ENCODE peak calls at places on chromosomes 5 and 9, in ten cellular contexts. L is AG09309; U is memory B cell; H is EL; O is stimulated activated CD4-positive, alpha-beta T cell treated with anti-CD3 and anti-CD28 coated beads, Interleukin-12 subunit alpha, Interleukin-12 subunit beta, amount 100 ng/mL, for 24 hours; D is AG08396; G is LHCN-M2; I is naive B cell; T is heart left ventricle; V is NCI-H345. A is an unnamed sample.

GRCh38 chr9:127555830-127556820 is 56.0 kb upstream of the STXBP1 start:
- DNase-seq in L (peak), U (no peak), H (peak), O (no peak), D (peak), G (peak), I (peak), T (no peak), V (no peak), A (no peak)

GRCh38 chr5:112304743-112305142 is 114.3 kb downstream of the EPB41L4A start:
- DNase-seq in L (no peak), U (no peak), H (no peak), O (no peak), D (no peak), G (no peak), I (no peak), T (no peak), V (no peak), A (no peak)

GRCh38 chr5:104062495-104063377 is 500.1 kb upstream of the NUDT12 start:
- DNase-seq in L (no peak), U (no peak), H (no peak), O (no peak), D (no peak), G (no peak), I (no peak), T (no peak), V (no peak), A (no peak)

GRCh38 chr5:52856564-52856963 is 68.8 kb downstream of the ITGA1 start:
- DNase-seq in L (no peak), U (no peak), H (peak), O (no peak), D (no peak), G (peak), I (no peak), T (no peak), V (no peak), A (no peak)

GRCh38 chr9:114619205-114619758 is 8.2 kb downstream of the TMEM268 start:
- DNase-seq in L (no peak), U (peak), H (no peak), O (no peak), D (no peak), G (no peak), I (peak), T (no peak), V (no peak), A (no peak)

GRCh38 chr5:179550511-179551342 is at the start of gene RUFY1:
- DNase-seq in L (no peak), U (peak), H (peak), O (peak), D (peak), G (peak), I (peak), T (peak), V (peak), A (peak)

GRCh38 chr9:130918102-130918869 is 20.8 kb downstream of the FIBCD1 start:
- DNase-seq in L (no peak), U (no peak), H (no peak), O (no peak), D (no peak), G (no peak), I (no peak), T (no peak), V (no peak), A (no peak)

GRCh38 chr5:39757121-39757520 is 332.3 kb upstream of the DAB2 start:
- DNase-seq in L (no peak), U (no peak), H (peak), O (no peak), D (no peak), G (no peak), I (no peak), T (no peak), V (no peak), A (no peak)

GRCh38 chr9:110758201-110758600 is 89.6 kb downstream of the MUSK start:
- DNase-seq in L (no peak), U (no peak), H (no peak), O (no peak), D (no peak), G (no peak), I (no peak), T (no peak), V (no peak), A (no peak)

GRCh38 chr5:176405656-176406435 is 10.5 kb downstream of the CLTB start:
- DNase-seq in L (no peak), U (no peak), H (no peak), O (no peak), D (no peak), G (no peak), I (no peak), T (peak), V (no peak), A (no peak)

GRCh38 chr5:133240425-133241091 is 188.7 kb downstream of the HSPA4 start:
- DNase-seq in L (peak), U (no peak), H (peak), O (no peak), D (peak), G (peak), I (no peak), T (peak), V (peak), A (no peak)

GRCh38 chr5:133848306-133848924 is 120.0 kb downstream of the C5orf15 start:
- DNase-seq in L (no peak), U (no peak), H (no peak), O (no peak), D (no peak), G (peak), I (no peak), T (no peak), V (peak), A (no peak)

GRCh38 chr5:79642210-79642609 is 30.0 kb downstream of the TENT2 start:
- DNase-seq in L (no peak), U (no peak), H (peak), O (no peak), D (no peak), G (no peak), I (no peak), T (no peak), V (no peak), A (no peak)

GRCh38 chr9:121441163-121441562 is 58.5 kb downstream of the GGTA1 start:
- DNase-seq in L (no peak), U (no peak), H (no peak), O (no peak), D (no peak), G (no peak), I (no peak), T (no peak), V (no peak), A (no peak)

GRCh38 chr9:129245276-129245675 is 67.2 kb upstream of the IER5L start:
- DNase-seq in L (no peak), U (no peak), H (peak), O (no peak), D (no peak), G (peak), I (no peak), T (peak), V (no peak), A (no peak)

GRCh38 chr5:50325237-50325832 is 115.8 kb downstream of the EMB start:
- DNase-seq in L (no peak), U (no peak), H (peak), O (no peak), D (no peak), G (peak), I (peak), T (no peak), V (peak), A (no peak)

GRCh38 chr5:34957299-34957698 is 27.9 kb downstream of the DNAJC21 start:
- DNase-seq in L (no peak), U (no peak), H (peak), O (no peak), D (no peak), G (no peak), I (no peak), T (no peak), V (no peak), A (no peak)

GRCh38 chr9:108156270-108156998 is 666.9 kb upstream of the KLF4 start:
- DNase-seq in L (peak), U (no peak), H (no peak), O (no peak), D (no peak), G (peak), I (no peak), T (no peak), V (no peak), A (no peak)

GRCh38 chr9:115146581-115147021 is 28.6 kb upstream of the TNC start:
- DNase-seq in L (peak), U (no peak), H (peak), O (no peak), D (peak), G (peak), I (no peak), T (no peak), V (no peak), A (no peak)

GRCh38 chr9:115250646-115251045 is 132.7 kb upstream of the TNC start:
- DNase-seq in L (peak), U (no peak), H (peak), O (no peak), D (peak), G (peak), I (no peak), T (no peak), V (no peak), A (no peak)

GRCh38 chr9:77417570-77417969 is 230.6 kb downstream of the GNA14 start:
- DNase-seq in L (peak), U (no peak), H (peak), O (no peak), D (peak), G (peak), I (no peak), T (no peak), V (no peak), A (no peak)

GRCh38 chr5:76811214-76811613 is 7.6 kb upstream of the F2RL1 start:
- DNase-seq in L (no peak), U (no peak), H (peak), O (no peak), D (peak), G (no peak), I (no peak), T (no peak), V (no peak), A (no peak)

GRCh38 chr9:121985792-121986494 is 107.2 kb downstream of the TTLL11 start:
- DNase-seq in L (no peak), U (no peak), H (no peak), O (no peak), D (peak), G (no peak), I (no peak), T (peak), V (no peak), A (no peak)

GRCh38 chr5:147464211-147464610 is 45.7 kb downstream of the DPYSL3 start:
- DNase-seq in L (no peak), U (no peak), H (peak), O (no peak), D (no peak), G (peak), I (no peak), T (no peak), V (peak), A (peak)

GRCh38 chr5:38433160-38433861 is 123.1 kb downstream of the LIFR start:
- DNase-seq in L (peak), U (no peak), H (peak), O (no peak), D (peak), G (peak), I (no peak), T (peak), V (no peak), A (no peak)

GRCh38 chr9:94656190-94656589 is 16.9 kb upstream of the FBP1 start:
- DNase-seq in L (no peak), U (peak), H (no peak), O (no peak), D (no peak), G (no peak), I (peak), T (no peak), V (no peak), A (no peak)

GRCh38 chr5:161372682-161373344 is 173.7 kb downstream of the GABRB2 start:
- DNase-seq in L (no peak), U (no peak), H (no peak), O (no peak), D (no peak), G (no peak), I (no peak), T (no peak), V (no peak), A (no peak)

GRCh38 chr9:93091453-93092081 is 4.5 kb upstream of the CARD19 start:
- DNase-seq in L (no peak), U (no peak), H (peak), O (peak), D (peak), G (peak), I (no peak), T (no peak), V (no peak), A (no peak)

GRCh38 chr5:126912607-126913006 is 117.8 kb downstream of the MARCHF3 start:
- DNase-seq in L (peak), U (no peak), H (peak), O (no peak), D (no peak), G (no peak), I (no peak), T (no peak), V (no peak), A (no peak)

GRCh38 chr9:123350590-123351310 is 5.2 kb upstream of the CRB2 start:
- DNase-seq in L (no peak), U (no peak), H (no peak), O (no peak), D (peak), G (no peak), I (no peak), T (no peak), V (no peak), A (no peak)

GRCh38 chr5:159972538-159973362 is 36.2 kb upstream of the TTC1 start:
- DNase-seq in L (no peak), U (no peak), H (no peak), O (no peak), D (no peak), G (no peak), I (no peak), T (no peak), V (no peak), A (no peak)

GRCh38 chr9:130824079-130824478 is 11.0 kb upstream of the ABL1 start:
- DNase-seq in L (no peak), U (no peak), H (no peak), O (no peak), D (no peak), G (no peak), I (no peak), T (no peak), V (no peak), A (no peak)

GRCh38 chr9:136709454-136710109 is 2.8 kb upstream of the DIPK1B start:
- DNase-seq in L (no peak), U (no peak), H (no peak), O (no peak), D (no peak), G (no peak), I (no peak), T (no peak), V (no peak), A (no peak)

GRCh38 chr5:11363779-11364178 is 540.5 kb downstream of the CTNND2 start:
- DNase-seq in L (no peak), U (no peak), H (no peak), O (no peak), D (no peak), G (no peak), I (no peak), T (no peak), V (no peak), A (no peak)

GRCh38 chr5:107671742-107672211 is 1.0 kb upstream of the EFNA5 start:
- DNase-seq in L (no peak), U (no peak), H (peak), O (no peak), D (peak), G (peak), I (no peak), T (no peak), V (peak), A (peak)

GRCh38 chr9:115992834-115993233 is 160.8 kb upstream of the PAPPA start:
- DNase-seq in L (no peak), U (no peak), H (peak), O (no peak), D (no peak), G (no peak), I (no peak), T (no peak), V (no peak), A (no peak)

GRCh38 chr9:84794981-84795637 is 125.6 kb downstream of the NTRK2 start:
- DNase-seq in L (no peak), U (no peak), H (no peak), O (no peak), D (no peak), G (no peak), I (no peak), T (no peak), V (no peak), A (no peak)

GRCh38 chr5:114407783-114408182 is 45.9 kb downstream of the KCNN2 start:
- DNase-seq in L (no peak), U (no peak), H (no peak), O (no peak), D (no peak), G (no peak), I (no peak), T (no peak), V (no peak), A (no peak)